ENCODE peak calls at places on chromosomes 2 and 18, in nine cellular contexts. J is naive B cell, P is astrocyte of the cerebellum, V is head of caudate nucleus, H is NCI-H2081, M is activated T-helper 1 cell treated with Interleukin-2 at 50 U/mL for 16 hours, T is AG09309, G is fibroblast of lung, Q is Kasumi-1. S is an unnamed sample.

GRCh38 chr2:97748397-97748796 is 35.0 kb downstream of the ZAP70 start:
- DNase-seq in Q (peak; percentile 93), P (no peak), V (peak; percentile 45), H (peak; percentile 26), J (peak; percentile 34), T (no peak), G (no peak), M (peak; percentile 46), S (peak; percentile 89)

GRCh38 chr2:203646266-203646864 is 60.1 kb upstream of the CD28 start:
- DNase-seq in G (no peak), J (no peak), H (no peak), M (no peak), P (no peak), Q (no peak), V (no peak), T (no peak), S (no peak)

GRCh38 chr18:48975817-48976649 is 25.3 kb upstream of the SMAD7 start:
- DNase-seq in T (no peak), H (peak; percentile 56), J (peak; percentile 31), M (peak; percentile 35), G (peak; percentile 57), Q (no peak), P (no peak), V (peak; percentile 45), S (no peak)

GRCh38 chr18:76323891-76324290 is 171.2 kb downstream of the ZNF516 start:
- DNase-seq in G (no peak), T (no peak), J (no peak), P (no peak), Q (no peak), V (no peak), M (no peak), H (no peak), S (no peak)

GRCh38 chr2:138012968-138013367 is 48.7 kb downstream of the HNMT start:
- DNase-seq in H (no peak), G (no peak), T (no peak), J (no peak), M (no peak), P (no peak), Q (no peak), V (no peak), S (no peak)

GRCh38 chr18:31424383-31424988 is 23.1 kb upstream of the DSG3 start:
- DNase-seq in G (peak; percentile 24), M (no peak), V (no peak), H (peak; percentile 44), P (peak; percentile 41), J (no peak), Q (peak; percentile 73), T (no peak), S (no peak)

GRCh38 chr2:241798631-241799521 is 10.1 kb upstream of the NEU4 start:
- DNase-seq in Q (no peak), P (no peak), J (no peak), G (no peak), V (no peak), T (no peak), H (no peak), M (no peak), S (no peak)

GRCh38 chr2:168694876-168695275 is 107.6 kb upstream of the NOSTRIN start:
- DNase-seq in Q (no peak), G (no peak), M (no peak), H (no peak), T (no peak), V (no peak), J (no peak), P (no peak), S (no peak)

GRCh38 chr2:146079216-146079615 is 1559.3 kb upstream of the ZEB2 start:
- DNase-seq in G (no peak), V (no peak), H (no peak), P (no peak), M (no peak), J (no peak), T (no peak), Q (no peak), S (no peak)

GRCh38 chr18:47613929-47614328 is 316.5 kb downstream of the SMAD2 start:
- DNase-seq in Q (no peak), V (no peak), M (no peak), J (no peak), P (no peak), T (no peak), H (no peak), G (no peak), S (no peak)

GRCh38 chr2:2846379-2847130 is 515.5 kb upstream of the MYT1L start:
- DNase-seq in P (no peak), G (no peak), M (no peak), V (no peak), T (no peak), H (peak; percentile 99), J (no peak), Q (no peak), S (no peak)

GRCh38 chr2:118474151-118474561 is 373.3 kb downstream of the EN1 start:
- DNase-seq in J (no peak), H (peak; percentile 63), V (no peak), G (no peak), Q (no peak), T (no peak), M (no peak), P (no peak), S (no peak)

GRCh38 chr2:148981350-148981749 is 57.1 kb upstream of the LYPD6B start:
- DNase-seq in Q (no peak), V (no peak), J (no peak), G (no peak), M (no peak), T (no peak), P (no peak), H (no peak), S (peak; percentile 13)